ENCODE peak calls at places on chromosomes 4 and X, in five cellular contexts. L is NAMALWA; U is CD8-positive, alpha-beta T cell; Z is central memory CD8-positive, alpha-beta T cell; K is WTC11. X is an unnamed sample.

GRCh38 chr4:153409924-153410501 is 56.1 kb upstream of the TMEM131L start:
- DNase-seq in K (no peak), U (no peak), L (no peak), Z (no peak), X (no peak)

GRCh38 chr4:140126261-140126660 is 27.7 kb downstream of the MAML3 start:
- DNase-seq in U (no peak), Z (no peak), K (no peak), L (no peak), X (no peak)

GRCh38 chr4:107600456-107600855 is 119.6 kb downstream of the PAPSS1 start:
- DNase-seq in Z (no peak), U (no peak), K (no peak), L (no peak), X (no peak)

GRCh38 chr4:52780206-52780605 is 29.0 kb upstream of the ERVMER34-1 start:
- DNase-seq in K (no peak), L (no peak), U (no peak), Z (no peak), X (no peak)

GRCh38 chr4:150890246-150890645 is 124.8 kb downstream of the LRBA start:
- DNase-seq in K (no peak), Z (no peak), U (no peak), L (no peak), X (no peak)

GRCh38 chr4:76198411-76199237 is 15.0 kb downstream of the SCARB2 start:
- DNase-seq in K (no peak), U (no peak), L (peak; percentile 83), Z (no peak), X (peak; percentile 95)

GRCh38 chr4:40255722-40256281 is 59.0 kb downstream of the RHOH start:
- DNase-seq in L (no peak), U (no peak), Z (no peak), K (no peak), X (no peak)

GRCh38 chr4:154623995-154624394 is 11.5 kb upstream of the FGG start:
- DNase-seq in K (no peak), U (no peak), L (no peak), Z (no peak), X (no peak)

GRCh38 chr4:100827756-100828155 is 309.9 kb upstream of the EMCN start:
- DNase-seq in U (no peak), Z (no peak), L (no peak), K (no peak), X (no peak)

GRCh38 chrX:30580641-30581040 is 3.1 kb upstream of the TASL start:
- DNase-seq in Z (no peak), U (no peak), K (no peak), L (no peak), X (no peak)

GRCh38 chr4:100314057-100314456 is 123.8 kb upstream of the DDIT4L start:
- DNase-seq in Z (no peak), K (no peak), U (no peak), L (no peak), X (no peak)

GRCh38 chr4:1400191-1400805 is 5.9 kb downstream of the NKX1-1 start:
- DNase-seq in Z (no peak), L (no peak), U (no peak), K (no peak), X (no peak)

GRCh38 chr4:74365761-74366160 is 816 bp downstream of the EREG start:
- DNase-seq in Z (no peak), K (peak; percentile 40), U (no peak), L (no peak), X (no peak)

GRCh38 chr4:55884093-55884850 is 30.8 kb downstream of the EXOC1 start:
- DNase-seq in U (no peak), Z (no peak), L (peak; percentile 64), K (no peak), X (no peak)

GRCh38 chr4:26345541-26345940 is 24.7 kb downstream of the RBPJ start:
- DNase-seq in K (no peak), Z (no peak), L (no peak), U (no peak), X (no peak)

GRCh38 chr4:84596826-84597225 is 13.9 kb downstream of the CDS1 start:
- DNase-seq in K (peak; percentile 61), U (no peak), Z (no peak), L (peak; percentile 21), X (no peak)

GRCh38 chr4:65580551-65580950 is 89.7 kb downstream of the EPHA5 start:
- DNase-seq in Z (no peak), L (no peak), K (no peak), U (no peak), X (no peak)

GRCh38 chr4:105236202-105236916 is 89.7 kb downstream of the TET2 start:
- DNase-seq in U (no peak), Z (no peak), L (no peak), K (no peak), X (peak; percentile 73)

GRCh38 chr4:6423575-6423974 is 48.8 kb downstream of the PPP2R2C start:
- DNase-seq in U (no peak), Z (no peak), K (no peak), L (no peak), X (peak; percentile 54)

GRCh38 chrX:44082829-44083228 is 109.6 kb upstream of the NDP start:
- DNase-seq in Z (no peak), U (no peak), K (no peak), L (no peak), X (no peak)

GRCh38 chr4:81421346-81422218 is 50.1 kb downstream of the RASGEF1B start:
- DNase-seq in Z (no peak), L (peak; percentile 79), K (no peak), U (no peak), X (peak; percentile 59)

GRCh38 chrX:20116087-20116574 is 576 bp downstream of the MAP7D2 start:
- DNase-seq in Z (no peak), L (no peak), K (peak; percentile 24), U (no peak), X (no peak)

GRCh38 chr4:159400782-159401712 is 298.2 kb downstream of the RAPGEF2 start:
- DNase-seq in Z (no peak), L (no peak), U (no peak), K (no peak), X (no peak)

GRCh38 chrX:82087699-82088098 is 885.8 kb downstream of the SH3BGRL start:
- DNase-seq in K (no peak), L (no peak), U (no peak), Z (no peak), X (no peak)

GRCh38 chr4:5802565-5802964 is 90.3 kb downstream of the CRMP1 start:
- DNase-seq in U (no peak), Z (no peak), L (no peak), K (no peak), X (no peak)

GRCh38 chrX:139640259-139640658 is 67.7 kb downstream of the MCF2 start:
- DNase-seq in K (no peak), L (no peak), Z (no peak), U (no peak), X (no peak)

GRCh38 chr4:2799971-2800690 is 7.2 kb downstream of the SH3BP2 start:
- DNase-seq in U (peak; percentile 19), Z (no peak), K (no peak), L (no peak), X (peak; percentile 46)

GRCh38 chrX:74422576-74423288 is 1.4 kb downstream of the SLC16A2 start:
- DNase-seq in K (peak; percentile 70), L (no peak), Z (no peak), U (no peak), X (peak; percentile 1)

GRCh38 chr4:149291463-149291862 is 524.2 kb downstream of the IQCM start:
- DNase-seq in Z (no peak), K (no peak), U (no peak), L (no peak), X (no peak)

GRCh38 chr4:2871466-2871865 is 27.8 kb downstream of the ADD1 start:
- DNase-seq in Z (no peak), K (no peak), U (no peak), L (no peak), X (no peak)

GRCh38 chr4:86927843-86928395 is 6.9 kb upstream of the AFF1 start:
- DNase-seq in Z (no peak), L (no peak), K (no peak), U (no peak), X (no peak)

GRCh38 chrX:17549005-17549685 is 174.1 kb downstream of the NHS start:
- DNase-seq in U (no peak), K (no peak), L (no peak), Z (no peak), X (no peak)

GRCh38 chr4:47839259-47839658 is 1.4 kb upstream of the CORIN start:
- DNase-seq in U (peak; percentile 22), K (no peak), L (peak; percentile 36), Z (no peak), X (peak; percentile 78)

GRCh38 chrX:40207626-40208025 is 109.9 kb upstream of the BCOR start:
- DNase-seq in U (no peak), L (no peak), Z (no peak), K (no peak), X (peak; percentile 24)

GRCh38 chr4:144353240-144353639 is 212.7 kb upstream of the GYPA start:
- DNase-seq in U (no peak), Z (no peak), K (no peak), L (no peak), X (no peak)

GRCh38 chr4:147453561-147454141 is 27.2 kb upstream of the EDNRA start:
- DNase-seq in Z (no peak), U (no peak), L (no peak), K (no peak), X (no peak)

GRCh38 chr4:16168710-16169388 is 57.4 kb downstream of the TAPT1 start:
- DNase-seq in K (no peak), L (no peak), U (no peak), Z (no peak), X (no peak)

GRCh38 chrX:31871989-31872388 is 800.1 kb upstream of the FTHL17 start:
- DNase-seq in L (no peak), Z (no peak), U (no peak), K (no peak), X (no peak)